ENCODE peak calls at places on chromosomes 2 and 18, in seven cellular contexts. B is CD4-positive, alpha-beta T cell; L is choroid plexus epithelial cell; N is ovary; G is RWPE1; W is spleen; S is psoas muscle. X is an unnamed sample.

GRCh38 chr2:119431976-119432881 is 575 bp downstream of the TMEM37 start:
- DNase-seq in G (no peak), S (no peak), L (peak; percentile 95), N (peak; percentile 58), W (no peak), B (no peak), X (no peak)

GRCh38 chr2:85540131-85540587 is 1.2 kb downstream of the MAT2A start:
- DNase-seq in G (no peak), L (peak; percentile 43), W (no peak), N (no peak), B (no peak), S (no peak), X (no peak)

GRCh38 chr2:28350791-28351285 is 41.8 kb upstream of the FOSL2 start:
- DNase-seq in W (peak; percentile 61), S (peak; percentile 4), N (peak; percentile 28), L (no peak), G (no peak), B (no peak), X (no peak)

GRCh38 chr2:157830696-157831570 is 45.2 kb downstream of the ACVR1 start:
- DNase-seq in N (no peak), L (peak; percentile 97), G (peak; percentile 81), B (no peak), S (no peak), W (no peak), X (no peak)

GRCh38 chr18:50193796-50194622 is 938 bp downstream of the MYO5B start:
- DNase-seq in B (no peak), S (no peak), G (no peak), W (no peak), L (no peak), N (no peak), X (peak; percentile 12)

GRCh38 chr2:190579058-190579410 is 44.5 kb upstream of the NEMP2 start:
- DNase-seq in N (no peak), B (no peak), G (no peak), L (no peak), W (no peak), S (no peak), X (no peak)

GRCh38 chr18:24860978-24861680 is 400.7 kb downstream of the HRH4 start:
- DNase-seq in N (no peak), B (no peak), W (no peak), L (no peak), S (no peak), G (no peak), X (no peak)

GRCh38 chr2:12861344-12861942 is 144.7 kb downstream of the TRIB2 start:
- DNase-seq in B (no peak), G (no peak), L (peak; percentile 50), N (no peak), W (no peak), S (no peak), X (no peak)

GRCh38 chr2:178844269-178844668 is 37.0 kb upstream of the TTN start:
- DNase-seq in S (no peak), G (no peak), N (no peak), L (no peak), B (no peak), W (no peak), X (no peak)

GRCh38 chr18:13227910-13228309 is 9.3 kb downstream of the LDLRAD4 start:
- DNase-seq in W (no peak), N (no peak), G (no peak), B (no peak), L (no peak), S (no peak), X (no peak)

GRCh38 chr2:212284166-212284565 is 254.4 kb downstream of the ERBB4 start:
- DNase-seq in N (no peak), W (no peak), L (no peak), B (no peak), S (no peak), G (no peak), X (no peak)

GRCh38 chr18:48749768-48750167 is 201.0 kb downstream of the SMAD7 start:
- DNase-seq in W (peak; percentile 46), N (peak; percentile 84), B (no peak), S (peak; percentile 80), G (no peak), L (peak; percentile 50), X (no peak)

GRCh38 chr2:207561386-207562080 is 31.8 kb downstream of the CREB1 start:
- DNase-seq in B (no peak), L (no peak), N (no peak), G (no peak), S (no peak), W (no peak), X (no peak)

GRCh38 chr2:188265315-188265714 is 26.4 kb upstream of the GULP1 start:
- DNase-seq in L (no peak), S (no peak), W (no peak), N (no peak), G (no peak), B (no peak), X (no peak)

GRCh38 chr18:30674619-30675018 is 367.9 kb downstream of the DSC3 start:
- DNase-seq in B (no peak), S (no peak), G (no peak), W (no peak), L (no peak), N (no peak), X (no peak)

GRCh38 chr2:95007061-95007609 is 18.4 kb upstream of the MAL start:
- DNase-seq in G (no peak), B (no peak), N (no peak), W (peak; percentile 68), L (no peak), S (no peak), X (no peak)

GRCh38 chr2:231928481-231928880 is 2.3 kb upstream of the NPPC start:
- DNase-seq in S (no peak), N (no peak), W (peak; percentile 59), G (no peak), L (peak; percentile 13), B (no peak), X (peak; percentile 42)

GRCh38 chr18:13070460-13070859 is 79.3 kb downstream of the CEP192 start:
- DNase-seq in L (peak; percentile 55), W (no peak), G (no peak), N (no peak), B (no peak), S (no peak), X (no peak)

GRCh38 chr18:11561293-11561692 is 48.1 kb upstream of the SLC35G4 start:
- DNase-seq in S (no peak), W (no peak), N (no peak), B (no peak), G (no peak), L (no peak), X (no peak)

GRCh38 chr2:101096619-101097142 is 54.5 kb downstream of the TBC1D8 start:
- DNase-seq in G (no peak), S (no peak), W (no peak), B (no peak), N (no peak), L (no peak), X (no peak)

GRCh38 chr2:10966741-10967140 is 55.0 kb downstream of the KCNF1 start:
- DNase-seq in N (no peak), L (no peak), B (no peak), S (no peak), W (no peak), G (no peak), X (no peak)

GRCh38 chr18:1779587-1779986 is 791.7 kb downstream of the METTL4 start:
- DNase-seq in S (no peak), L (no peak), W (no peak), G (no peak), N (no peak), B (no peak), X (no peak)

GRCh38 chr18:28288784-28289183 is 111.9 kb upstream of the CDH2 start:
- DNase-seq in S (no peak), N (no peak), W (no peak), L (no peak), G (no peak), B (no peak), X (no peak)

GRCh38 chr2:164754157-164755093 is 87.2 kb downstream of the COBLL1 start:
- DNase-seq in B (no peak), N (no peak), W (no peak), L (no peak), S (no peak), G (no peak), X (no peak)

GRCh38 chr18:50987261-50987660 is 19.4 kb downstream of the ELAC1 start:
- DNase-seq in L (no peak), S (no peak), N (no peak), G (no peak), B (no peak), W (no peak), X (no peak)

GRCh38 chr2:26696352-26696816 is 3.9 kb downstream of the KCNK3 start:
- DNase-seq in S (no peak), N (no peak), L (peak; percentile 44), G (peak; percentile 98), B (no peak), W (no peak), X (no peak)

GRCh38 chr2:75954761-75955160 is 244.0 kb upstream of the GCFC2 start:
- DNase-seq in G (no peak), S (no peak), W (no peak), L (no peak), B (no peak), N (no peak), X (no peak)

GRCh38 chr2:106638043-106638442 is 150.9 kb downstream of the CD8B2 start:
- DNase-seq in L (peak; percentile 56), N (no peak), W (no peak), B (no peak), G (peak; percentile 6), S (no peak), X (no peak)
- TF ChIP-seq CTCF in L (peak; percentile 52), N (no peak), W (no peak), B (no peak), G (peak; percentile 41), S (peak; percentile 31), X (peak; percentile 21)

GRCh38 chr2:161988589-161988988 is 85.4 kb downstream of the DPP4 start:
- DNase-seq in G (peak; percentile 7), S (no peak), N (no peak), L (peak; percentile 30), B (no peak), W (no peak), X (peak; percentile 10)
- TF ChIP-seq CTCF in G (no peak), S (no peak), N (no peak), L (peak; percentile 41), B (no peak), W (no peak), X (peak; percentile 34)

GRCh38 chr18:52339891-52340371 is at the start of gene DCC:
- DNase-seq in B (no peak), G (peak; percentile 10), S (no peak), L (peak; percentile 65), W (no peak), N (no peak), X (peak; percentile 67)
- TF ChIP-seq CTCF in B (no peak), G (no peak), S (no peak), L (peak; percentile 59), W (no peak), N (no peak), X (no peak)

DNA sequence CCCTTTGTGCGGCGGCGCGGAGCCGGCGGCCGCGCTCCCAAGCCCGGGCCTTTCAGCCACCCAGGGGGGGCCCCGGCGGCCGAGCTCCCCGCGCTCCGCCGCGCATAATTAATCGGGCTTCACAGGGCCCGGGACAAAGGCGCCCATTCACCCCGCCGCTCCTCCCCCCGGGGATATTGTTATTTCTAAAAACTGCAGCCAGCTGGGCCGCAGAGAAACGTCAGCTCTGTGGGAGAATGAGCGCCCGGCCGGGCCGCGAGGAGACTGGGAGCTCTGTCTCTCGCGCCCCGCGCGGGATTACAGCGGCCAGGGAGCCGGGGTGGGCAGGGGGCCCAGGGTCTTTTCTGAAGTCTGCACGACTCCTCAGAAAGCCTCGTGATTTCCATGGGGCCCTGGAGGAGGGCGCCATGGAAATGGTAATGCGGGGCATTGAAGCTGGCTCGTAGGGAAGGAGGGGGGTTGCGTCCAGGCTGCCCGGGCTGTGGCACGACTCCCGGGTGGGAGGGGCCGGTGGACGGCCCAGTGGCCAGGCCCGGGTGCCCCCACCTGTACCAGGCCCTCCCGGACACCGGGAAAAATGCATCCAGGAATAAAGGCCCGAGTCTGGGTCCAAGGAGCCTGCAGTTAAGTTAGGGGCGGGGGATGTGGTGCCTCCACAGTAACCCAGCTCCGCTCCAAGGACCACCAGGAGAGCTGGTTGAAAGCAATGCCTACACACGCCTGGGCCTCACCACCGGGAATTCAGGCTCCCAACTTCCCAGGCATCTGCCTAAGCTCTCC is 125.3 kb downstream of the ZFP36L2 start:
- DNase-seq in S (peak; percentile 76), G (no peak), W (peak; percentile 79), B (no peak), L (no peak), N (peak; percentile 82), X (peak; percentile 26)
- TF ChIP-seq CTCF in S (no peak), G (no peak), W (no peak), B (no peak), L (no peak), N (no peak), X (no peak)

X was measured in endothelial cell.